ENCODE peak calls at places on chromosomes 13 and 19, in nine cellular contexts. B is uterus, F is heart left ventricle, U is GM12865, X is psoas muscle, D is AG04449, A is OCI-LY7, L is cardiac muscle cell, W is A673. R is an unnamed sample.

GRCh38 chr13:34416833-34417425 is 525.1 kb upstream of the NBEA start:
- DNase-seq in L (peak), W (no peak), B (peak), F (peak), X (peak), A (no peak), D (no peak), U (no peak), R (no peak)

GRCh38 chr13:110306340-110306959 is 507 bp downstream of the COL4A1 start:
- DNase-seq in L (peak), U (no peak), W (peak), B (peak), X (no peak), A (no peak), D (no peak), F (no peak), R (no peak)

GRCh38 chr13:36787181-36787580 is 31.8 kb upstream of the RFXAP start:
- DNase-seq in X (no peak), U (no peak), L (no peak), B (no peak), F (no peak), D (no peak), W (no peak), A (no peak), R (no peak)

GRCh38 chr19:56295531-56296455 is 18.8 kb downstream of the ZSCAN5A start:
- DNase-seq in F (no peak), W (no peak), L (no peak), U (no peak), D (no peak), A (no peak), B (no peak), X (no peak), R (no peak)

GRCh38 chr19:32406161-32407003 is 812 bp downstream of the DPY19L3 start:
- DNase-seq in B (no peak), U (no peak), F (no peak), A (no peak), D (no peak), X (no peak), L (no peak), W (peak), R (no peak)

GRCh38 chr13:51849145-51850101 is 4.4 kb upstream of the TMEM272 start:
- DNase-seq in L (peak), B (no peak), W (peak), U (peak), F (no peak), X (no peak), D (no peak), A (peak), R (peak)

GRCh38 chr13:109610517-109610916 is 175.9 kb downstream of the IRS2 start:
- DNase-seq in U (peak), A (peak), X (no peak), D (no peak), W (peak), L (peak), F (peak), B (no peak), R (no peak)

GRCh38 chr19:50047686-50048085 is 21.9 kb downstream of the ZNF473 start:
- DNase-seq in X (no peak), A (no peak), D (no peak), W (no peak), F (no peak), B (no peak), L (no peak), U (no peak), R (no peak)

GRCh38 chr13:44867825-44868224 is 121.4 kb downstream of the NUFIP1 start:
- DNase-seq in B (peak), F (no peak), U (no peak), W (no peak), A (no peak), L (peak), D (no peak), X (no peak), R (no peak)

GRCh38 chr19:50906217-50906616 is 5.0 kb downstream of the KLK4 start:
- DNase-seq in B (no peak), A (peak), U (peak), F (no peak), D (no peak), X (no peak), W (peak), L (peak), R (no peak)

GRCh38 chr19:7888145-7888825 is at the start of gene LRRC8E:
- DNase-seq in F (no peak), D (no peak), L (peak), X (no peak), U (no peak), A (no peak), W (peak), B (no peak), R (no peak)

GRCh38 chr13:22801402-22802003 is 379.3 kb upstream of the SGCG start:
- DNase-seq in U (peak), L (peak), A (peak), F (no peak), X (no peak), B (no peak), D (no peak), W (peak), R (no peak)

GRCh38 chr19:10074153-10074552 is 12.0 kb upstream of the SHFL start:
- DNase-seq in A (peak), D (no peak), F (no peak), L (peak), W (peak), B (no peak), U (peak), X (no peak), R (no peak)

GRCh38 chr13:42177189-42177588 is 94.8 kb upstream of the AKAP11 start:
- DNase-seq in F (no peak), B (no peak), D (no peak), X (no peak), A (no peak), U (no peak), W (no peak), L (no peak), R (no peak)

GRCh38 chr13:47327856-47328255 is 431.0 kb upstream of the HTR2A start:
- DNase-seq in B (no peak), U (no peak), X (no peak), L (peak), D (no peak), A (no peak), F (no peak), W (no peak), R (no peak)

GRCh38 chr13:44306401-44307192 is 67.0 kb upstream of the SERP2 start:
- DNase-seq in A (no peak), F (peak), X (peak), L (peak), D (no peak), U (no peak), B (peak), W (peak), R (no peak)

GRCh38 chr13:49356224-49356623 is 87.6 kb downstream of the CAB39L start:
- DNase-seq in W (no peak), D (peak), L (peak), A (no peak), X (no peak), B (no peak), U (no peak), F (no peak), R (no peak)

GRCh38 chr13:111533900-111534645 is 213.6 kb downstream of the TEX29 start:
- DNase-seq in X (no peak), A (no peak), D (no peak), L (no peak), F (no peak), B (no peak), U (no peak), W (no peak), R (no peak)

GRCh38 chr19:31525610-31526147 is 176.4 kb upstream of the TSHZ3 start:
- DNase-seq in W (no peak), B (no peak), F (no peak), A (no peak), D (no peak), L (no peak), X (no peak), U (no peak), R (no peak)

GRCh38 chr13:53151692-53152421 is 123.2 kb downstream of the OLFM4 start:
- DNase-seq in F (no peak), L (peak), A (peak), W (peak), X (no peak), B (peak), U (peak), D (no peak), R (peak)

GRCh38 chr19:51739466-51740213 is 12.0 kb downstream of the FPR1 start:
- DNase-seq in B (no peak), L (no peak), F (no peak), U (no peak), X (no peak), D (no peak), A (no peak), W (no peak), R (no peak)

GRCh38 chr19:18991050-18991449 is 42.3 kb downstream of the SUGP2 start:
- DNase-seq in W (no peak), D (no peak), L (no peak), A (no peak), U (no peak), F (peak), B (no peak), X (no peak), R (no peak)

GRCh38 chr19:4502282-4503223 is 15.7 kb downstream of the PLIN4 start:
- DNase-seq in D (no peak), L (no peak), F (peak), U (no peak), X (no peak), A (no peak), B (no peak), W (no peak), R (no peak)

GRCh38 chr13:53105881-53106280 is 77.3 kb downstream of the OLFM4 start:
- DNase-seq in X (no peak), A (no peak), L (no peak), B (no peak), U (no peak), F (no peak), D (no peak), W (no peak), R (no peak)

GRCh38 chr13:93304868-93305613 is 78.4 kb downstream of the GPC6 start:
- DNase-seq in W (no peak), U (no peak), A (no peak), L (no peak), X (no peak), B (no peak), D (no peak), F (no peak), R (no peak)

GRCh38 chr13:18212873-18213272 is 968.8 kb downstream of the TUBA3C start:
- DNase-seq in W (no peak), L (peak), F (no peak), B (no peak), D (no peak), A (no peak), X (no peak), U (no peak), R (no peak)

GRCh38 chr13:41564046-41564445 is 106.7 kb downstream of the RGCC start:
- DNase-seq in A (no peak), F (no peak), W (peak), B (no peak), D (no peak), U (no peak), X (no peak), L (peak), R (no peak)

GRCh38 chr13:74966814-74967213 is 515.2 kb downstream of the TBC1D4 start:
- DNase-seq in A (no peak), B (no peak), U (no peak), W (peak), D (no peak), L (peak), X (no peak), F (peak), R (no peak)

GRCh38 chr13:80830431-80830830 is 489.5 kb upstream of the SPRY2 start:
- DNase-seq in L (no peak), B (no peak), A (no peak), W (no peak), U (no peak), F (no peak), X (no peak), D (no peak), R (no peak)

GRCh38 chr13:26257049-26257448 is 3.1 kb downstream of the CDK8 start:
- DNase-seq in D (no peak), X (no peak), A (peak), W (no peak), F (no peak), B (no peak), U (peak), L (no peak), R (peak)

GRCh38 chr13:26255717-26256277 is 1.9 kb downstream of the CDK8 start:
- DNase-seq in L (peak), A (peak), D (no peak), X (no peak), U (peak), W (peak), F (no peak), B (no peak), R (peak)

GRCh38 chr13:26254583-26255102 is 714 bp downstream of the CDK8 start:
- DNase-seq in A (peak), U (peak), X (peak), F (peak), B (peak), W (peak), D (no peak), L (peak), R (peak)

GRCh38 chr13:26253787-26254582 is at the start of gene CDK8:
- DNase-seq in L (peak), U (peak), D (peak), W (peak), A (peak), B (peak), X (peak), F (peak), R (peak)

DNA sequence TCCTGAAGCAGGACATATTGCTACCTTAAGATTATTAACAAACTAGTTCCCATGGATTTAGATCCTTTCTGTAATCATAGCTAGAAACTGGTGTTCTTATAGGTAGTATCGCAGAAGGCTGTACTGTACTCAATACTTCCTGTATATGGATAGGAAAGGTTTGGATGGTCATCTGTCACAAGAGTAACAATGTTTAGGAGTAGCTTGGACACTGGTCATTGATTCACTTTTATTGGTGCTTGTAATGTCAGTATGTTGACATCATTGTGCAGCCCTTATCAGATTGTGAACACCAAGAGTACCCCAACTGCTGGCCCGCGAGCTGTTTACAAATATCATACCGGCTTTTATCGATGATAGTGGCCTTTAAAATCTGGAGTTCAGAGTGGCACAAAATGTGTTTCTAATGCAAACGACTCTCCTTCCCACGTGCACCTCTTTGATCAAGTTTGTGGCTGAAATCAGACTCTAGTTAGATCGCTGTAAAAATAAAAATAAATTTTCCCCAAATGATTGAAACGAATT is 605 bp upstream of the CDK8 start:
- DNase-seq in F (no peak), B (peak), L (no peak), U (no peak), D (no peak), X (no peak), W (no peak), A (no peak), R (no peak)
- H3K4me3 ChIP-seq in F (peak), B (peak), L (peak), U (peak), D (peak), X (peak), W (peak), A (peak), R (peak)

DNA sequence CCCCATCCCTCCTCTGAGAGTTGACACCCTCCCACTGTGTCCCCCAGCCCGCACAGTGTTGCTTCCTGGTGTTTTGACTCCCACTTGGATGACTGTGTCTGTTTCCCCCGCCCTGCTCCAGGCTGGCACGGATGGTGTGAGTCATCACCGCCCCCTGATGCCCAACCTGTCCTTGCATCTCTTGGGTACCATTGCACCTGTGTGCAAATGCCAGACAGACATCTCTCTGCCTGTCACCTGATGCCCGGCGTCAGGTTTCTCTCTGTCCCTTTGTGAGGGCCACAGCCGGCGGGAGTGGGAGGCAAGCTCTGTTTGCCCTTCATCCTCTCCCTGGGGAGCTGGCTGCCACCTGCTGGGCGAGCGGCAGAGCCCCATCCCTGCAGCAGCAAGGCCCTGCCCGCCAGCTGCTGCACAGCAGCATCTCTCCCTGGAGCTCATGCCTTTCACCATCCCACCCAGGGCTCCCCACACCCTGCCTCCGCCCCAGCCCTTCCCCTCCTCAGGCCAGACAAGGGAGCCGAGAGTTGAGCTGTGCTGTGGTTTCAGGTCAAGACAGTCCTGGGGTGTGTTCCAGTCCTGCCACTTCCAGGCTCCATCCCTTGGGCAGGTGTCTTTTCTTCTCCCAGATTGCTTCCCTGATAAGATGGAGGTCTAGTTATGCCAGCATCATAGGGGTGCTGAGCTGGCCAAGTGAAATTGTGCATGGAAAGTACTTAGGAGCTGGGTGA is 29.7 kb downstream of the NKPD1 start:
- DNase-seq in B (no peak), A (peak), X (no peak), D (no peak), W (peak), L (no peak), F (no peak), U (peak), R (no peak)
- TF ChIP-seq CTCF in B (no peak), A (peak), X (peak), D (peak), W (peak), L (no peak), F (no peak), U (peak), R (peak)

DNA sequence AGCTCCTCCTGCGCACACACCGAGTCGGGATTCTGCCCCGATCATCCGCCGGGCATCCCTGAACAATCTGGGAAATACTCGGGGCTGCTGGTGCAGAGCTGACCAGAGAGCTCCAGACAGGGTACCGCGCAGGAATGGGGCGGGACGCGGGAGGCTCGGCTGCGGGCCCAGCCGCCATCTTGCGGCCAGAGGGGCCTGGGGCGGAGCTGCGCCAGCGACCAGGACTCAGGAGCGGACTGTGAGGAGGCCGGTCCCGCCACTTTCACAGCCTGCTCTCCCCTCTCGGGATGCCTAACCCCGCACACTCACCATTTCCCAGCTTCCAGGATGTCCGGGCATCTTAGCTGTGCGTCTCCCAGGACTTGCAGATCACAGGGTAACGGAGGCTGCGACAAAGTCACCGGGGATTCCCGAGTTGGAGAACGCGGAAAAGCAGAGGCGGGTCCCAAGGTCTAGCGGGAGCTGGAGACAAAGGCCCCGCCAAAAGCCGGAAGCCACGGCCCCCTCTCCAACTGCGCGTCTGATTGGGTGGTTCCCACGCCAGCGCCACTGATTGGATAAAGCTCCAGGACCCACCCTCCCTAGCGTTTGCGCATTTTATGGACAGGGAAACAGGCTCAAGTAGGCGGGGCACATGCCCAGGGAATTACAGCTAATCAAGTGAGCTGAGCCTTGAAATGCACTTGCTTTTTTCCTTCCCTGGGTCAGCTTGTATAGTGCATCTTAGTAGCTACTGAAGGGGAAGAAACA is 15.8 kb upstream of the ZNF43 start:
- DNase-seq in D (peak), L (peak), X (peak), U (peak), B (peak), A (peak), W (peak), F (peak), R (peak)
- H3K4me3 ChIP-seq in D (peak), L (peak), X (peak), U (peak), B (peak), A (peak), W (peak), F (peak), R (peak)

DNA sequence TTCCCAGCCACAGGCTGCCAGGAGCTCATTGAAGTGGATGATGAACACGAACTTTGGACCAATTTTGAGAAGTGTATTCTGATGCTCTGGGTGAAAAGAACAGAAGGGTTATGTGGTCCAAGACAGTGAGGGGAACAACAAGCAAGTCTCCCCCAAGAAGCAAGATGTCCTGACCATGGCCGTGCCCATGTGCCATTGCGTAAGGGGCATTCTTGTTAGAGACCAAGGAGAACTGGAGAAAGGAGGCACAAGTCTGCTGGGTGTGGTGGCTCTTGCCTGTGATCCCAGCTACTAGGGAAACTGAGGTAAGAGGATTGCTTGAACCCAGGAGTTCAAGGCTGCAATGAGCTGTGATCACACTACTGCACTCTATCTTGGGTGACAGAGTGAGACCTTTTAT is 27.0 kb upstream of the UBAC2 start:
- DNase-seq in A (no peak), F (no peak), D (no peak), W (no peak), B (no peak), X (no peak), U (no peak), L (no peak), R (no peak)
- TF ChIP-seq CTCF in A (no peak), F (no peak), D (no peak), W (no peak), B (no peak), X (no peak), U (no peak), L (no peak), R (no peak)

GRCh38 chr19:45713141-45713540 is 17.6 kb downstream of the FBXO46 start:
- DNase-seq in F (no peak), D (no peak), A (no peak), B (no peak), W (no peak), X (no peak), L (no peak), U (no peak), R (no peak)

GRCh38 chr19:45717131-45717982 is 13.3 kb downstream of the FBXO46 start:
- DNase-seq in U (peak), F (peak), A (peak), L (peak), X (peak), D (peak), W (peak), B (peak), R (peak)

GRCh38 chr19:45716314-45717130 is 14.2 kb downstream of the FBXO46 start:
- DNase-seq in X (no peak), W (no peak), B (no peak), A (peak), F (no peak), D (no peak), U (no peak), L (peak), R (no peak)

GRCh38 chr19:45712699-45713067 is 18.0 kb downstream of the FBXO46 start:
- DNase-seq in W (no peak), D (no peak), B (no peak), X (no peak), A (no peak), F (no peak), L (no peak), U (no peak), R (no peak)

DNA sequence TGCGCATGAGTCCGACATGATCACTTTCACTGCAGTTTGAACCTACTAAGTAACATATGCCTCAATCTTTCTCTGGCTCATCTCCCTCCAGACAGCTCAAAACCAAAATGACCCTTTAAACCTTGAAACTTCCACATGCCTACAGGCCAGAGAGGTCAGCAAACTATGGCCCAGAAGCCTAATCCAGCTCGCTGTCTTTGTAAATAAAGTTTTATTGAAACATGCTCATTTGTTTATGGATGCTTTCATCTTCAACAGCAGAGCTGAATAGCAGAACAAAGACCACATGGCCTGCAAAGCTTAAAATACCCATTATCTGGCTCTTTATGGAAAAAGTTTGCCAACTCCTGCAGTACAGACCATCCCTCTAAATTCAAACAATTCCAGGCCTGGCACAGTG is 15.6 kb downstream of the FBXO46 start:
- DNase-seq in U (no peak), B (no peak), D (no peak), X (no peak), W (no peak), L (no peak), F (no peak), A (no peak), R (no peak)
- H3K4me3 ChIP-seq in U (no peak), B (no peak), D (no peak), X (no peak), W (no peak), L (no peak), F (no peak), A (no peak), R (no peak)